ENCODE peak calls at places on chromosomes 6 and 20, in four cellular contexts. Y, Z, I and H are unnamed samples.

GRCh38 chr6:137832110-137832509 is 34.9 kb upstream of the TNFAIP3 start:
- DNase-seq in Y (peak), Z (no peak), I (no peak), H (peak)

GRCh38 chr6:106783631-106784566 is 154.5 kb downstream of the QRSL1 start:
- DNase-seq in Y (no peak), Z (no peak), I (no peak), H (peak)

GRCh38 chr20:33992145-33992922 is 1.4 kb upstream of the RALY start:
- DNase-seq in Y (peak), Z (no peak), I (no peak), H (no peak)

GRCh38 chr6:41449399-41450245 is 96.6 kb upstream of the FOXP4 start:
- DNase-seq in Y (no peak), Z (no peak), I (no peak), H (no peak)

GRCh38 chr20:58645277-58645968 is 5.7 kb upstream of the STX16 start:
- DNase-seq in Y (peak), Z (peak), I (no peak), H (no peak)

GRCh38 chr6:42313941-42314570 is 96.4 kb upstream of the MRPS10 start:
- DNase-seq in Y (peak), Z (no peak), I (no peak), H (peak)

GRCh38 chr6:33716379-33716778 is 4.9 kb upstream of the UQCC2 start:
- DNase-seq in Y (no peak), Z (no peak), I (no peak), H (no peak)

GRCh38 chr20:2658414-2659354 is 5.3 kb downstream of the IDH3B start:
- DNase-seq in Y (no peak), Z (peak), I (no peak), H (no peak)

GRCh38 chr6:148521586-148521985 is 178.9 kb downstream of the SASH1 start:
- DNase-seq in Y (peak), Z (no peak), I (no peak), H (peak)

GRCh38 chr20:49276201-49276894 is 1.5 kb downstream of the ZNFX1 start:
- DNase-seq in Y (peak), Z (no peak), I (no peak), H (peak)

GRCh38 chr20:32574296-32575226 is 10.6 kb downstream of the NOL4L start:
- DNase-seq in Y (peak), Z (peak), I (no peak), H (peak)

GRCh38 chr20:45893831-45894230 is 2.7 kb downstream of the CTSA start:
- DNase-seq in Y (no peak), Z (no peak), I (no peak), H (no peak)

GRCh38 chr20:35908007-35908406 is 46.3 kb downstream of the SCAND1 start:
- DNase-seq in Y (no peak), Z (peak), I (no peak), H (no peak)

GRCh38 chr6:84193140-84193708 is 34.2 kb downstream of the CEP162 start:
- DNase-seq in Y (peak), Z (no peak), I (no peak), H (peak)

GRCh38 chr20:62651285-62652021 is 9.2 kb downstream of the SLCO4A1 start:
- DNase-seq in Y (peak), Z (no peak), I (no peak), H (peak)

GRCh38 chr6:148523051-148523450 is 180.4 kb downstream of the SASH1 start:
- DNase-seq in Y (peak), Z (no peak), I (no peak), H (peak)

GRCh38 chr6:105844275-105844848 is 241.8 kb upstream of the PRDM1 start:
- DNase-seq in Y (peak), Z (peak), I (no peak), H (no peak)

GRCh38 chr6:57013501-57013900 is 33.0 kb upstream of the KIAA1586 start:
- DNase-seq in Y (peak), Z (no peak), I (no peak), H (peak)

GRCh38 chr6:40733290-40733689 is 146.1 kb upstream of the LRFN2 start:
- DNase-seq in Y (no peak), Z (no peak), I (no peak), H (peak)

GRCh38 chr6:82364087-82365010 is 732 bp downstream of the TPBG start:
- DNase-seq in Y (peak), Z (peak), I (no peak), H (peak)

GRCh38 chr6:125944434-125944816 is 12.1 kb upstream of the HINT3 start:
- DNase-seq in Y (peak), Z (no peak), I (no peak), H (peak)

GRCh38 chr6:8570241-8570924 is 135.0 kb upstream of the SLC35B3 start:
- DNase-seq in Y (no peak), Z (no peak), I (no peak), H (no peak)

GRCh38 chr6:132931313-132931712 is 116.9 kb downstream of the RPS12 start:
- DNase-seq in Y (no peak), Z (no peak), I (no peak), H (no peak)

GRCh38 chr6:147131728-147132127 is 72.5 kb upstream of the STXBP5 start:
- DNase-seq in Y (peak), Z (no peak), I (no peak), H (peak)

GRCh38 chr6:117550618-117551242 is 51.6 kb downstream of the GOPC start:
- DNase-seq in Y (no peak), Z (no peak), I (no peak), H (no peak)

GRCh38 chr20:57578476-57579165 is 17.7 kb downstream of the PCK1 start:
- DNase-seq in Y (no peak), Z (no peak), I (no peak), H (no peak)

GRCh38 chr6:4055420-4056041 is 23.4 kb downstream of the FAM217A start:
- DNase-seq in Y (peak), Z (no peak), I (no peak), H (peak)

GRCh38 chr20:10419550-10420133 is 14.4 kb downstream of the MKKS start:
- DNase-seq in Y (peak), Z (no peak), I (no peak), H (no peak)

GRCh38 chr6:116410945-116411623 is 40.3 kb downstream of the DSE start:
- DNase-seq in Y (peak), Z (no peak), I (no peak), H (peak)

GRCh38 chr6:14889172-14889571 is 356.7 kb upstream of the JARID2 start:
- DNase-seq in Y (peak), Z (no peak), I (no peak), H (peak)

GRCh38 chr6:138105446-138105845 is 1.8 kb downstream of the PERP start:
- DNase-seq in Y (no peak), Z (no peak), I (no peak), H (no peak)

GRCh38 chr6:65398851-65399250 is 308.2 kb downstream of the EYS start:
- DNase-seq in Y (no peak), Z (no peak), I (no peak), H (no peak)

GRCh38 chr6:15077006-15077405 is 168.9 kb upstream of the JARID2 start:
- DNase-seq in Y (peak), Z (no peak), I (no peak), H (no peak)

GRCh38 chr6:156984178-156984738 is 207.1 kb downstream of the ARID1B start:
- DNase-seq in Y (no peak), Z (no peak), I (no peak), H (no peak)

GRCh38 chr6:46217671-46218131 is 46.9 kb upstream of the ENPP5 start:
- DNase-seq in Y (no peak), Z (no peak), I (no peak), H (no peak)

GRCh38 chr20:21507275-21508229 is 6.3 kb downstream of the NKX2-2 start:
- DNase-seq in Y (no peak), Z (no peak), I (no peak), H (no peak)

GRCh38 chr20:44173846-44174245 is 13.1 kb downstream of the JPH2 start:
- DNase-seq in Y (no peak), Z (no peak), I (no peak), H (no peak)
- H3K14ac ChIP-seq in Y (no peak), Z (no peak), I (no peak), H (no peak)

DNA sequence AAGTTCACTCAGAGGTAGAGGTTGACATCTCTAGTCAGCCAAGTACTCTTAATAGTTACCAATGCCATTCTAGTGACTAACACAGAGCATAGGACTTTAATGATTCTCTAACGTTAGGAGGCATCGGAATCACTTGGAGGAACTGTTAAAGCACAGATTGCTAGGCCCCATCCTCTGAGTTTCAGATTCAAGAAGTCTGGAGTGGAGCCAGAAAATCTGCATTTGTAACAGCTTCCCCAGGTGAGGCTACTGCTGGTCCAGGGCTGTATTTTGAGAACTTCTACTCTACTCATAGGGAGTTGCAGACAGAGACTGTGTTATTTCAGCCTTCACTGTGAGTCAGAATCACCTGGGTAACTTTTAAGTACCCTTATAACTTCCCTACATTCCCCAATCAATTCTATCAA is 5.7 kb downstream of the LMBRD1 start:
- DNase-seq in Y (peak), Z (no peak), I (no peak), H (peak)
- H3K18ac ChIP-seq in Y (no peak), Z (no peak), I (no peak), H (no peak)

GRCh38 chr6:166595061-166595780 is 8.7 kb upstream of the RAMACL start:
- DNase-seq in Y (peak), Z (no peak), I (no peak), H (peak)
- H3K9ac ChIP-seq in Y (no peak), Z (no peak), I (no peak), H (peak)

GRCh38 chr6:43509984-43510826 is at the start of gene LRRC73:
- DNase-seq in Y (peak), Z (peak), I (no peak), H (peak)
- H3K14ac ChIP-seq in Y (peak), Z (peak), I (no peak), H (peak)

GRCh38 chr6:143674466-143675114 is 3.2 kb upstream of the PHACTR2 start:
- DNase-seq in Y (peak), Z (no peak), I (no peak), H (peak)

GRCh38 chr6:143673638-143674037 is 4.1 kb upstream of the PHACTR2 start:
- DNase-seq in Y (peak), Z (no peak), I (peak), H (peak)

GRCh38 chr6:143676437-143677045 is 1.2 kb upstream of the PHACTR2 start:
- DNase-seq in Y (no peak), Z (no peak), I (no peak), H (no peak)

GRCh38 chr6:143675946-143676345 is 1.8 kb upstream of the PHACTR2 start:
- DNase-seq in Y (peak), Z (no peak), I (no peak), H (peak)

GRCh38 chr6:143675327-143675900 is 2.4 kb upstream of the PHACTR2 start:
- DNase-seq in Y (no peak), Z (no peak), I (no peak), H (no peak)
- H3K18ac ChIP-seq in Y (peak), Z (no peak), I (no peak), H (no peak)

GRCh38 chr6:111792914-111793700 is 80.1 kb downstream of the FYN start:
- DNase-seq in Y (no peak), Z (no peak), I (no peak), H (no peak)
- H3K9ac ChIP-seq in Y (no peak), Z (no peak), I (no peak), H (no peak)